ENCODE peak calls at places on chromosomes 1 and 21, in five cellular contexts. W, X, U, K and I are unnamed samples.

GRCh38 chr1:226691257-226691656 is 47.8 kb downstream of the ITPKB start:
- DNase-seq in W (peak), X (no peak), U (no peak), K (no peak), I (no peak)

GRCh38 chr21:43188181-43188580 is 19.4 kb downstream of the CRYAA start:
- DNase-seq in W (no peak), X (no peak), U (peak), K (no peak), I (no peak)

GRCh38 chr21:30153697-30154340 is 12.8 kb downstream of the CLDN17 start:
- DNase-seq in W (no peak), X (no peak), U (no peak), K (no peak), I (no peak)

GRCh38 chr1:68185743-68186142 is 46.6 kb downstream of the WLS start:
- DNase-seq in W (no peak), X (peak), U (no peak), K (no peak), I (no peak)

GRCh38 chr1:234735476-234735875 is 125.5 kb upstream of the IRF2BP2 start:
- DNase-seq in W (no peak), X (no peak), U (peak), K (no peak), I (no peak)

GRCh38 chr1:232393010-232393833 is 236.7 kb downstream of the SIPA1L2 start:
- DNase-seq in W (peak), X (no peak), U (no peak), K (no peak), I (no peak)

GRCh38 chr1:109151146-109151545 is 37.2 kb downstream of the ELAPOR1 start:
- DNase-seq in W (peak), X (peak), U (no peak), K (peak), I (peak)

GRCh38 chr1:212614398-212615091 is 6.0 kb downstream of the ATF3 start:
- DNase-seq in W (no peak), X (no peak), U (no peak), K (no peak), I (no peak)

GRCh38 chr1:25677193-25677773 is 60.7 kb downstream of the MAN1C1 start:
- DNase-seq in W (no peak), X (no peak), U (no peak), K (no peak), I (no peak)

GRCh38 chr1:236938745-236939144 is 65.5 kb downstream of the MT1HL1 start:
- DNase-seq in W (no peak), X (no peak), U (no peak), K (no peak), I (no peak)

GRCh38 chr21:32064511-32064910 is 191.7 kb downstream of the HUNK start:
- DNase-seq in W (no peak), X (no peak), U (no peak), K (no peak), I (no peak)

GRCh38 chr1:110875216-110875731 is 2.3 kb downstream of the CD53 start:
- DNase-seq in W (no peak), X (peak), U (no peak), K (no peak), I (peak)
- TF ChIP-seq POLR2A in W (no peak), X (peak), U (no peak), K (peak), I (peak)

GRCh38 chr21:38825901-38826300 is 20.2 kb downstream of the ETS2 start:
- DNase-seq in W (no peak), X (no peak), U (no peak), K (no peak), I (no peak)

GRCh38 chr21:38823737-38824123 is 18.0 kb downstream of the ETS2 start:
- DNase-seq in W (peak), X (no peak), U (no peak), K (no peak), I (no peak)

GRCh38 chr21:38822754-38823374 is 17.1 kb downstream of the ETS2 start:
- DNase-seq in W (peak), X (no peak), U (no peak), K (no peak), I (peak)

GRCh38 chr21:38825269-38825668 is 19.5 kb downstream of the ETS2 start:
- DNase-seq in W (no peak), X (no peak), U (no peak), K (no peak), I (no peak)

GRCh38 chr21:38824124-38824822 is 18.5 kb downstream of the ETS2 start:
- DNase-seq in W (peak), X (peak), U (peak), K (no peak), I (no peak)
- TF ChIP-seq POLR2AphosphoS5 in W (no peak), X (peak), U (peak), K (no peak), I (peak)

DNA sequence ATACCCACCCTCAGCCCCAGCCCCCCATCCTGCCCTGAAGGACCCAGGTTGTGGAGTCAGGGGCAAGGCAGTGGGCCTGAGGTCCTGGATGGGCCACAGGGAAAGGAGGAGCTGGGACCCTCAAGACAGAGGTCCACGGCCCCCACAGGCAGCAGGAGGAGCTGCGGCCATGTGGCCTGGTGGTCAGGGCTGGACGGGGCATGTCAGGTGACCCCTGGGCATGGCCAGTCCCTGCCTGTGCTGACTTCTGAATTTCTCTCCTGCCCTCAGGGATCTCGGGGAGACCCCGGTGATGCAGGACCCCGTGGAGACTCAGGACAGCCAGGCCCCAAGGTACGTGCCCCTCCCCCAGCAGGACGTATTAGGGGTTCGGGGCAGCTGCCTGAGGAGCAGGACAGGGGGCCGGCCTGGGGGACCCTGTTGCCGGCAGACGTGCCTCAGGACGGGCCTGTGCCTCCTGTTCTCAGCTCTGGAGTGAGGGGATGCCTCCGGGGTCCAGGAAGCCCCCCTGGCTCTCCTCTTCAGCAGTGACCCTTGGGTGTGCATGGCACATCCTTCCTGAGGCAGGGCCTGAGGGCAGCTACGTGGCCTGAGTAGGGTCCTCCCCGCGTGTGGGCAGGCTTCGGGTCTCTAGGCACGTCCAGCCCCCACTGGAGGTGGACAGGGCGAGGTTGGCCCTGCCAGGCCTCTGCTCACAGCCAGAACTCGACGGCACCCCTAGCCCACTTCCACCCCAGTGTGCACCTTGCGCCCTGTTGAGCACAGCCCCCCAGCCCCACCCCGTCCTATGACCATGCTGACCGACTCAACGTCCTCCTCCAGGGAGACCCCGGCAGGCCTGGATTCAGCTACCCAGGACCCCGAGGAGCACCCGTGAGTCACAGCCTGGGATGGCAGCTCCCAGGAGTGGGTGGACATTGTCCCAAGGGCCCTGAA is 23.6 kb downstream of the COL6A2 start:
- DNase-seq in W (no peak), X (peak), U (peak), K (no peak), I (peak)
- TF ChIP-seq POLR2A in W (no peak), X (no peak), U (no peak), K (no peak), I (no peak)

DNA sequence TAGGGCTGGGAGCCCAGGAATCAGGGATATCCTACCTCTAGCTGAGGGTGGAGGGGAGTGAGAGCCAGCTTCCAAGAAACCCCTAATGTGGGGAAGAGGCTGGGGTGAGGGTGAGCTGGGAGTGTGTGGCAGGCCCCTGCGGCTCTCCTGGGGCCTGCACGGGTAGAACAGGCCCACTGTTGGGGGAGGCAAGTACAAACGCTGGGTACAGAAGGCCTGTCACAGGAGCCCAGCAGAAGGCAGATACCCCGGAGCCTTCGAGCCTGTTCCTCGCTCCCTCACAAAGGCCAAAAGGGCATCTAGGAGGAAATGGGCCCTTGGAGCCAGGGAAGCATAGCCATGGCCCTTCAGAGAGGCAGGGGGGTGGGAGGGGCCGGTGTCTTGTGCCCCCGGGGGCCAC is 13.7 kb downstream of the CELF3 start:
- DNase-seq in W (no peak), X (no peak), U (no peak), K (no peak), I (no peak)
- TF ChIP-seq POLR2AphosphoS5 in W (no peak), X (no peak), U (no peak), K (no peak), I (no peak)